ENCODE peak calls at places on chromosomes 6 and 20, in six cellular contexts. L, I, P, Y, N and V are unnamed samples. For H3K4me1, the result is how much of the 10 kb centered on the place peaks cover.

GRCh38 chr6:151695181-151695580 is 112.3 kb upstream of the ESR1 start:
- DNase-seq in P (no peak), N (no peak), I (no peak), L (no peak), Y (no peak), V (no peak)

GRCh38 chr6:117555882-117556498 is 46.3 kb downstream of the GOPC start:
- DNase-seq in N (peak), P (peak), I (peak), Y (peak), L (peak), V (peak)

GRCh38 chr6:16721977-16722376 is 39.3 kb downstream of the ATXN1 start:
- DNase-seq in Y (no peak), N (no peak), P (no peak), L (no peak), I (no peak), V (no peak)

GRCh38 chr6:37125779-37126553 is 44.0 kb upstream of the PIM1 start:
- DNase-seq in L (no peak), Y (peak), P (peak), I (no peak), N (peak), V (no peak)

GRCh38 chr6:10138917-10139316 is 276.0 kb downstream of the TFAP2A start:
- DNase-seq in P (no peak), N (no peak), I (no peak), Y (no peak), L (peak), V (peak)

GRCh38 chr6:10595731-10596664 is 74.8 kb downstream of the GCNT2 start:
- DNase-seq in N (peak), L (peak), Y (no peak), P (no peak), I (peak), V (no peak)

GRCh38 chr6:71983131-71983530 is 96.8 kb downstream of the RIMS1 start:
- DNase-seq in Y (no peak), N (no peak), L (no peak), P (no peak), I (no peak), V (no peak)

GRCh38 chr20:8205996-8206395 is 73.9 kb downstream of the PLCB1 start:
- DNase-seq in L (peak), N (no peak), I (no peak), P (no peak), Y (no peak), V (no peak)

GRCh38 chr6:97765480-97765879 is 482.5 kb upstream of the MMS22L start:
- DNase-seq in N (no peak), P (no peak), Y (no peak), L (peak), I (no peak), V (peak)

GRCh38 chr6:2534406-2535139 is 216.1 kb downstream of the MYLK4 start:
- DNase-seq in Y (no peak), I (no peak), L (no peak), P (no peak), N (no peak), V (no peak)

GRCh38 chr6:47852727-47853126 is 70.9 kb downstream of the OPN5 start:
- DNase-seq in I (no peak), P (no peak), Y (no peak), N (no peak), L (peak), V (no peak)

GRCh38 chr6:158068893-158069799 is 87.5 kb downstream of the SYNJ2 start:
- DNase-seq in L (peak), N (no peak), Y (no peak), I (no peak), P (peak), V (peak)

GRCh38 chr6:117531346-117531745 is 48.9 kb downstream of the DCBLD1 start:
- DNase-seq in L (no peak), N (no peak), I (no peak), Y (no peak), P (no peak), V (peak)

GRCh38 chr20:58646703-58647102 is 4.4 kb upstream of the STX16 start:
- DNase-seq in L (no peak), Y (no peak), P (no peak), I (no peak), N (no peak), V (no peak)

GRCh38 chr20:43529457-43530153 is 22.1 kb downstream of the L3MBTL1 start:
- DNase-seq in P (no peak), L (no peak), N (no peak), I (no peak), Y (no peak), V (no peak)

GRCh38 chr20:38985603-38986170 is 23.5 kb downstream of the DHX35 start:
- DNase-seq in Y (no peak), N (no peak), P (no peak), L (peak), I (peak), V (peak)

GRCh38 chr6:68238097-68238597 is 396.9 kb upstream of the ADGRB3 start:
- DNase-seq in P (no peak), I (no peak), N (no peak), L (peak), Y (no peak), V (no peak)

GRCh38 chr6:157274471-157275226 is 48.7 kb downstream of the TMEM242 start:
- DNase-seq in L (peak), N (peak), Y (peak), I (peak), P (peak), V (peak)

GRCh38 chr6:160077526-160077925 is 44.1 kb upstream of the SLC22A1 start:
- DNase-seq in N (no peak), Y (no peak), I (no peak), L (no peak), P (no peak), V (peak)

GRCh38 chr6:81894788-81895221 is 142.3 kb upstream of the TENT5A start:
- DNase-seq in Y (peak), L (no peak), N (no peak), P (no peak), I (no peak), V (peak)

GRCh38 chr6:45845546-45845945 is 170.1 kb downstream of the CLIC5 start:
- DNase-seq in P (no peak), I (no peak), N (no peak), Y (no peak), L (peak), V (peak)

GRCh38 chr6:8879334-8879733 is 444.0 kb upstream of the SLC35B3 start:
- DNase-seq in N (no peak), I (no peak), L (no peak), P (no peak), Y (no peak), V (no peak)

GRCh38 chr6:51472745-51473483 is 614.5 kb downstream of the PKHD1 start:
- DNase-seq in N (peak), I (no peak), P (peak), L (peak), Y (no peak), V (no peak)

GRCh38 chr6:113350521-113350920 is 506.6 kb upstream of the MARCKS start:
- DNase-seq in I (no peak), L (no peak), P (no peak), Y (no peak), N (no peak), V (peak)

GRCh38 chr6:53879608-53880007 is 84.8 kb downstream of the LRRC1 start:
- DNase-seq in I (no peak), N (no peak), P (no peak), Y (no peak), L (no peak), V (peak)

GRCh38 chr6:111852704-111853103 is 20.5 kb downstream of the FYN start:
- DNase-seq in P (peak), N (no peak), I (no peak), L (peak), Y (no peak), V (peak)

GRCh38 chr6:15389759-15390723 is 144.2 kb downstream of the JARID2 start:
- DNase-seq in Y (peak), I (peak), N (peak), P (peak), L (peak), V (peak)

GRCh38 chr6:125950293-125950692 is 6.3 kb upstream of the HINT3 start:
- DNase-seq in L (peak), I (no peak), N (peak), P (no peak), Y (peak), V (peak)

GRCh38 chr6:82246802-82247633 is 526 bp downstream of the IBTK start:
- DNase-seq in I (peak), P (peak), Y (peak), N (peak), L (peak), V (peak)

GRCh38 chr6:157135691-157136090 is 187.6 kb downstream of the TMEM242 start:
- DNase-seq in N (no peak), L (no peak), Y (no peak), I (no peak), P (no peak), V (peak)

GRCh38 chr6:28769626-28770402 is 154.0 kb downstream of the TRIM27 start:
- DNase-seq in Y (peak), P (peak), L (peak), N (peak), I (no peak), V (peak)

GRCh38 chr6:77930945-77931344 is 278.1 kb downstream of the MEI4 start:
- DNase-seq in I (no peak), P (no peak), N (no peak), L (no peak), Y (no peak), V (no peak)

DNA sequence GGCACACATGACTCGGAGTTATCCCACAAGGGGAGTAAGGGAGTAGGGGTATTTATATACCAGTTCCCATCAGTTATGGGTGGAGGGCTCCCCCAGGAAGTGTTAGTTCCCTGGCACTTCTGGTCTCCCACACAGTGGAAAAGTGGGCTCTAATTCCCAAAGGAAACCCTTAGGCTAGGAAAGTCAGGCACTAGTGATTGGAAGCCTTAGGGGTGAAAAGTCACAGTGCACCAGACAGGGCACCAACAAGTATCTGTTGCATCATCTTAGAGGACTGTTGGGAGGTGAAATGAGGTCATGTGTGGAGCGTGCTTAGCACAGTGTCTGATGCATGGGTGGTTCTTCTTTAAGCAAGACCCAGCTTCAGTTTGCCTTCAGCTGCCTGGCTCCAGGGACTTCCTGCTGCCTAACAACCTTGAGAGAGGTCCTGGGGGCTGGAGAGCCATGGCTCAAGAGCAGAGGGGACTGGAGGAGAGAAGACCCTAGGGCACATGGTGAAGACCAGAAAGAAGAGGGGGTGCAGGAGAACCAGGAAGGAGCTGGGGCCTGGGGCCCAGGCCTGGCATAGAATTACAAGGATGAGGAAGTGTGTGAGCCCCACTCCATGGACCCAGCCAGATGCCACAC is 7.5 kb upstream of the FOXP4 start:
- DNase-seq in I (no peak), L (no peak), N (no peak), P (no peak), Y (no peak), V (peak)
- H3K4me1 ChIP-seq in I (under half), L (under half), N (under half), P (under half), Y (under half), V (under half)

GRCh38 chr20:63958964-63959698 is 2.9 kb upstream of the UCKL1 start:
- DNase-seq in I (no peak), Y (no peak), P (no peak), N (no peak), L (no peak), V (no peak)
- TF ChIP-seq EZH2phosphoT487 in I (no peak), Y (no peak), P (no peak), N (no peak), L (no peak), V (no peak)

GRCh38 chr20:23164176-23164601 is 78.1 kb upstream of the CD93 start:
- DNase-seq in Y (no peak), N (no peak), P (peak), I (no peak), L (no peak), V (no peak)
- H3K4me1 ChIP-seq in Y (under half), N (under half), P (under half), I (under half), L (under half), V (under half)

GRCh38 chr6:21639316-21639715 is 45.8 kb downstream of the SOX4 start:
- DNase-seq in I (no peak), P (no peak), L (no peak), Y (no peak), N (no peak), V (no peak)

GRCh38 chr6:21633511-21634109 is 40.1 kb downstream of the SOX4 start:
- DNase-seq in Y (no peak), N (no peak), P (no peak), L (peak), I (no peak), V (no peak)

GRCh38 chr6:21634582-21634981 is 41.0 kb downstream of the SOX4 start:
- DNase-seq in P (peak), Y (no peak), L (peak), I (no peak), N (no peak), V (peak)

GRCh38 chr6:21636876-21637275 is 43.3 kb downstream of the SOX4 start:
- DNase-seq in N (no peak), L (no peak), P (no peak), I (no peak), Y (no peak), V (peak)
- TF ChIP-seq EZH2phosphoT487 in N (no peak), L (no peak), P (no peak), I (no peak), Y (no peak), V (no peak)

DNA sequence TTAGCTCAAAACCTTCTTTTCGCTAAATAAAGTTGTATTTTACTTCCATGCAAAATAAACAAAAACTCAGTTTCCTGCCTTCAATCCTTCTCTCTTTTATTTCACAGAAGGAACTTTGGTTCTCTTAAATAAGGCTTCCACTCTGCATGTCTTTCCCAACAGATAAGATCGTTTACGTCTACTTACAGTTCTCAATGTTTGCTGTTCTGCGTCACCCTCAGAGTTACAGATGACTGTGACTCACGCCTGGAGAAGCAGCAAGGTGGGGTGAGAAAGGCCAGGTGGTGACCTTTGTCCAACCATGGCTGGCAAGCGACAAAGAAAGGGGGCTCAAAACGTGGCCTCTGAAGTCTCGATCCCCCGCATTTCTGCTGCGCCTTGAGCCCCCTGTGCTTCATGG is 51.4 kb upstream of the RPS6KA2 start:
- DNase-seq in P (peak), Y (no peak), I (no peak), L (peak), N (no peak), V (no peak)
- H3K4me1 ChIP-seq in P (under half), Y (under half), I (under half), L (under half), N (under half), V (under half)